ENCODE peak calls at places on chromosome 6, in four cellular contexts. I, L, M and J are unnamed samples.

GRCh38 chr6:44000164-44000842 is 126.9 kb downstream of the MRPL14 start:
- DNase-seq in M (no peak), L (no peak), I (peak), J (no peak)

GRCh38 chr6:16762547-16763477 is 1.6 kb upstream of the ATXN1 start:
- DNase-seq in I (peak), L (peak), M (peak), J (peak)

GRCh38 chr6:106069478-106069877 is 16.7 kb upstream of the PRDM1 start:
- DNase-seq in M (peak), I (no peak), L (peak), J (no peak)

GRCh38 chr6:30682181-30683117 is 4.0 kb downstream of the PPP1R18 start:
- DNase-seq in L (peak), M (peak), I (peak), J (peak)

GRCh38 chr6:44353336-44353735 is 10.9 kb downstream of the SPATS1 start:
- DNase-seq in I (no peak), L (no peak), M (peak), J (no peak)

GRCh38 chr6:11772109-11772830 is 6.3 kb downstream of the ADTRP start:
- DNase-seq in L (peak), M (peak), I (no peak), J (no peak)

GRCh38 chr6:134299236-134299635 is 18.7 kb downstream of the SGK1 start:
- DNase-seq in M (peak), I (no peak), L (no peak), J (no peak)

GRCh38 chr6:150741633-150742200 is 123.8 kb upstream of the MTHFD1L start:
- DNase-seq in I (peak), M (no peak), L (no peak), J (no peak)

GRCh38 chr6:11174245-11174616 is 58.2 kb downstream of the NEDD9 start:
- DNase-seq in L (no peak), M (no peak), I (no peak), J (no peak)